ENCODE peak calls at places on chromosomes 7 and 10, in four cellular contexts. K, F, X and E are unnamed samples.

GRCh38 chr7:92904292-92905131 is 68.1 kb upstream of the CDK6 start:
- DNase-seq in K (peak; percentile 97), F (peak; percentile 95), X (no peak), E (no peak)

GRCh38 chr7:134602921-134603394 is 43.7 kb upstream of the BPGM start:
- DNase-seq in K (no peak), F (peak; percentile 69), X (no peak), E (no peak)

GRCh38 chr10:78600740-78601139 is 468.0 kb upstream of the ZMIZ1 start:
- DNase-seq in K (no peak), F (peak; percentile 59), X (no peak), E (no peak)

GRCh38 chr7:150974468-150975391 is 3.4 kb downstream of the KCNH2 start:
- DNase-seq in K (no peak), F (peak; percentile 62), X (peak; percentile 58), E (peak; percentile 44)

GRCh38 chr7:41832936-41833335 is 130.0 kb upstream of the INHBA start:
- DNase-seq in K (peak; percentile 93), F (peak; percentile 62), X (no peak), E (no peak)

GRCh38 chr7:85464042-85464651 is 277.3 kb upstream of the SEMA3D start:
- DNase-seq in K (no peak), F (peak; percentile 29), X (no peak), E (no peak)

GRCh38 chr10:132102071-132102716 is 36.4 kb downstream of the JAKMIP3 start:
- DNase-seq in K (no peak), F (no peak), X (no peak), E (no peak)

GRCh38 chr10:78354101-78354500 is 320.4 kb downstream of the RPS24 start:
- DNase-seq in K (no peak), F (no peak), X (no peak), E (no peak)

GRCh38 chr7:56097700-56098099 is 4.9 kb upstream of the PHKG1 start:
- DNase-seq in K (no peak), F (peak; percentile 97), X (no peak), E (no peak)

GRCh38 chr10:112952282-112952991 is 2.4 kb downstream of the TCF7L2 start:
- DNase-seq in K (no peak), F (peak; percentile 66), X (no peak), E (no peak)

GRCh38 chr10:111128331-111129167 is 51.7 kb downstream of the ADRA2A start:
- DNase-seq in K (peak; percentile 29), F (peak; percentile 87), X (no peak), E (no peak)

GRCh38 chr7:134031835-134032617 is 95.1 kb upstream of the LRGUK start:
- DNase-seq in K (no peak), F (no peak), X (no peak), E (no peak)

GRCh38 chr10:72277340-72277995 is 3.7 kb downstream of the DDIT4 start:
- DNase-seq in K (no peak), F (no peak), X (no peak), E (no peak)

GRCh38 chr7:132065193-132065972 is 509.0 kb upstream of the PODXL start:
- DNase-seq in K (peak; percentile 83), F (peak; percentile 98), X (no peak), E (peak; percentile 55)

GRCh38 chr10:52232561-52233350 is 81.3 kb upstream of the DKK1 start:
- DNase-seq in K (no peak), F (peak; percentile 6), X (no peak), E (no peak)

GRCh38 chr10:114821915-114822770 is 563 bp downstream of the FHIP2A start:
- DNase-seq in K (peak; percentile 71), F (peak; percentile 65), X (peak; percentile 27), E (peak; percentile 32)

GRCh38 chr7:100247152-100247757 is 27.5 kb downstream of the PVRIG start:
- DNase-seq in K (peak; percentile 95), F (peak; percentile 29), X (peak; percentile 36), E (peak; percentile 33)

GRCh38 chr7:56051339-56052191 is at the start of the genes CCT6A and PSPH:
- DNase-seq in K (peak; percentile 99), F (peak; percentile 100), X (peak; percentile 98), E (peak; percentile 97)

GRCh38 chr10:117461766-117462423 is 80.7 kb upstream of the EMX2 start:
- DNase-seq in K (peak; percentile 72), F (peak; percentile 99), X (no peak), E (no peak)

GRCh38 chr10:12586724-12587123 is 237.4 kb downstream of the CAMK1D start:
- DNase-seq in K (peak; percentile 10), F (no peak), X (no peak), E (no peak)

GRCh38 chr7:105015631-105015965 is 1.6 kb downstream of the KMT2E start:
- DNase-seq in K (peak; percentile 67), F (peak; percentile 63), X (no peak), E (no peak)

GRCh38 chr7:70694909-70695803 is 436.8 kb upstream of the GALNT17 start:
- DNase-seq in K (peak; percentile 59), F (peak; percentile 59), X (peak; percentile 18), E (no peak)

GRCh38 chr7:112855227-112855626 is 65.0 kb upstream of the TMEM168 start:
- DNase-seq in K (no peak), F (no peak), X (no peak), E (no peak)

GRCh38 chr10:60394444-60394843 is 4.8 kb upstream of the ANK3 start:
- DNase-seq in K (no peak), F (no peak), X (no peak), E (no peak)

GRCh38 chr10:77223532-77224460 is 413.8 kb downstream of the KCNMA1 start:
- DNase-seq in K (no peak), F (peak; percentile 11), X (no peak), E (no peak)

GRCh38 chr7:28755255-28755654 is 202.9 kb downstream of the TRIL start:
- DNase-seq in K (no peak), F (peak; percentile 90), X (no peak), E (no peak)

GRCh38 chr10:48333856-48334255 is 27.4 kb downstream of the MAPK8 start:
- DNase-seq in K (peak; percentile 29), F (no peak), X (no peak), E (no peak)

GRCh38 chr7:41047192-41047591 is 655.7 kb downstream of the INHBA start:
- DNase-seq in K (no peak), F (no peak), X (no peak), E (no peak)

GRCh38 chr7:73685311-73685710 is 1.9 kb downstream of the BUD23 start:
- DNase-seq in K (no peak), F (no peak), X (no peak), E (no peak)

GRCh38 chr7:137717811-137718271 is 128.9 kb downstream of the DGKI start:
- DNase-seq in K (peak; percentile 73), F (peak; percentile 74), X (no peak), E (no peak)

GRCh38 chr7:48170506-48170905 is 752 bp upstream of the ABCA13 start:
- DNase-seq in K (no peak), F (no peak), X (no peak), E (no peak)

GRCh38 chr10:72417971-72418370 is 63.3 kb upstream of the DNAJB12 start:
- DNase-seq in K (peak; percentile 52), F (no peak), X (no peak), E (no peak)

GRCh38 chr7:100878013-100878412 is 3.1 kb downstream of the SRRT start:
- DNase-seq in K (no peak), F (no peak), X (no peak), E (no peak)

GRCh38 chr10:12540341-12540781 is 191.0 kb downstream of the CAMK1D start:
- DNase-seq in K (no peak), F (peak; percentile 5), X (no peak), E (no peak)

GRCh38 chr7:142025896-142026295 is 30.2 kb downstream of the MGAM start:
- DNase-seq in K (no peak), F (peak; percentile 66), X (no peak), E (no peak)

GRCh38 chr10:132041340-132041739 is 24.4 kb upstream of the JAKMIP3 start:
- DNase-seq in K (no peak), F (no peak), X (no peak), E (no peak)

GRCh38 chr7:86932038-86932512 is 127.4 kb downstream of the ELAPOR2 start:
- DNase-seq in K (peak; percentile 61), F (peak; percentile 96), X (no peak), E (peak; percentile 46)

GRCh38 chr10:24448351-24449009 is 239.5 kb downstream of the KIAA1217 start:
- DNase-seq in K (no peak), F (peak; percentile 82), X (no peak), E (no peak)

GRCh38 chr7:157009778-157010587 is 480 bp downstream of the MNX1 start:
- DNase-seq in K (no peak), F (no peak), X (no peak), E (no peak)

GRCh38 chr7:157012113-157012547 is 1.7 kb upstream of the MNX1 start:
- DNase-seq in K (peak; percentile 10), F (no peak), X (no peak), E (no peak)

GRCh38 chr7:157013101-157013500 is 2.6 kb upstream of the MNX1 start:
- DNase-seq in K (peak; percentile 40), F (no peak), X (no peak), E (no peak)

GRCh38 chr7:157010588-157011332 is at the start of gene MNX1:
- DNase-seq in K (peak; percentile 89), F (no peak), X (peak; percentile 93), E (peak; percentile 74)

GRCh38 chr7:157011333-157012112 is 1.1 kb upstream of the MNX1 start:
- DNase-seq in K (peak; percentile 57), F (no peak), X (peak; percentile 53), E (no peak)
- H3K4me3 ChIP-seq in K (no peak overlapping the region), F (no peak overlapping the region), X (peak overlapping the region; percentile 77), E (peak overlapping the region; percentile 11)

DNA sequence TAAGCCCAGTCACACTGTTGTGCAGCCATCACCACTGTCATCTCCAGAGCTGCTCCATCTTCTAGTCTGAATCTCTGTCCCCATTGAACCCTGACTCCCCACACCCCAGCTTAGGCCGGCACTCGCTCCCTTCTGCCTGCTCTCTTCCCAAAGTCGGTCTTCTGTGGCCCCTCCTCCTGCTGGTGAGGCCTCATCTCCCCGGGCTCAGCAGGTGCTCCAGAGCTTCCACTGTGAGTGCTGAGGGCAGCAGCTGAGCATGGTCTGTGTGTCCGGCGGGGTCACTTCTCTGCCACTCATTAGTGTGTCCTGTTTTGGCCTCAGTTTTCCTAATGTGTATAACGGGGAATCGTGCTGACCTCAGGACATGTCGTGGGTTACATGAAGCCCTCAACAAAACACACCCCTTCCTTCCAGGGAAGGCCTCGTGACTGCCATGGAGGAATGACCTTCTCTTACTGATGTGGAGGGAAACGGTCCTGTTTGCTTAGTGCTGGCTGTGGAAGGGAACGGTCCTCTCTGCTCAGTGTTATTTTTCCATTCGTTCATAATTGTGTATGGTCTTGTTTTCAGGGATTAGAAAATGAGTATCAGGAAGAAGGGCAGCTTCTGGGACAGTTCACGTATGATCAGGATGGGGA is 4.3 kb upstream of the GET4 start:
- DNase-seq in K (no peak), F (no peak), X (no peak), E (no peak)
- H3K4me3 ChIP-seq in K (no peak overlapping the region), F (no peak overlapping the region), X (no peak overlapping the region), E (no peak overlapping the region)

GRCh38 chr10:99393036-99393435 is 37.4 kb downstream of the GOT1 start:
- DNase-seq in K (peak; percentile 80), F (peak; percentile 38), X (no peak), E (no peak)
- H3K4me3 ChIP-seq in K (no peak overlapping the region), F (peak overlapping the region; percentile 43), X (no peak overlapping the region), E (no peak overlapping the region)

GRCh38 chr10:35608317-35608672 is 3.2 kb downstream of the GJD4 start:
- DNase-seq in K (no peak), F (no peak), X (no peak), E (no peak)
- H3K4me3 ChIP-seq in K (no peak overlapping the region), F (peak overlapping the region; percentile 71), X (no peak overlapping the region), E (no peak overlapping the region)

GRCh38 chr10:89393898-89394297 is 1.5 kb downstream of the IFIT1 start:
- DNase-seq in K (no peak), F (no peak), X (no peak), E (no peak)
- H3K4me3 ChIP-seq in K (no peak overlapping the region), F (no peak overlapping the region), X (no peak overlapping the region), E (no peak overlapping the region)